ENCODE peak calls at places on chromosomes 1 and 21, in nine cellular contexts. One of them, this sample, is unnamed.

GRCh38 chr1:222247081-222247480 is 300.8 kb downstream of the HHIPL2 start:
- DNase-seq in ovary: no peak
- DNase-seq in foreskin fibroblast: no peak
- DNase-seq in CD4-positive, alpha-beta T cell: no peak
- DNase-seq in AG10803: no peak
- DNase-seq in HFF-Myc: no peak
- DNase-seq in heart left ventricle: no peak
- DNase-seq in astrocyte: no peak
- DNase-seq in upper lobe of right lung: no peak
- DNase-seq in this sample: no peak

GRCh38 chr21:45406801-45407628 is 2.0 kb downstream of the COL18A1 start:
- DNase-seq in foreskin fibroblast: no peak
- DNase-seq in AG10803: no peak
- DNase-seq in HFF-Myc: no peak
- DNase-seq in upper lobe of right lung: no peak
- DNase-seq in heart left ventricle: no peak
- DNase-seq in astrocyte: no peak
- DNase-seq in CD4-positive, alpha-beta T cell: no peak
- DNase-seq in ovary: peak
- DNase-seq in this sample: peak

GRCh38 chr1:1894354-1895049 is 3.6 kb upstream of the GNB1 start:
- DNase-seq in CD4-positive, alpha-beta T cell: no peak
- DNase-seq in astrocyte: no peak
- DNase-seq in HFF-Myc: no peak
- DNase-seq in upper lobe of right lung: peak
- DNase-seq in ovary: peak
- DNase-seq in AG10803: no peak
- DNase-seq in heart left ventricle: peak
- DNase-seq in foreskin fibroblast: no peak
- DNase-seq in this sample: peak

GRCh38 chr1:182107218-182107617 is 45.7 kb upstream of the ZNF648 start:
- DNase-seq in heart left ventricle: no peak
- DNase-seq in ovary: no peak
- DNase-seq in AG10803: no peak
- DNase-seq in CD4-positive, alpha-beta T cell: no peak
- DNase-seq in astrocyte: no peak
- DNase-seq in upper lobe of right lung: no peak
- DNase-seq in HFF-Myc: no peak
- DNase-seq in foreskin fibroblast: no peak
- DNase-seq in this sample: no peak

GRCh38 chr1:161420763-161421455 is 53.2 kb upstream of the CFAP126 start:
- DNase-seq in upper lobe of right lung: no peak
- DNase-seq in AG10803: no peak
- DNase-seq in astrocyte: no peak
- DNase-seq in heart left ventricle: no peak
- DNase-seq in HFF-Myc: no peak
- DNase-seq in CD4-positive, alpha-beta T cell: no peak
- DNase-seq in foreskin fibroblast: no peak
- DNase-seq in ovary: no peak
- DNase-seq in this sample: no peak

GRCh38 chr1:183038333-183038876 is 15.2 kb downstream of the LAMC1 start:
- DNase-seq in foreskin fibroblast: no peak
- DNase-seq in ovary: no peak
- DNase-seq in CD4-positive, alpha-beta T cell: no peak
- DNase-seq in AG10803: no peak
- DNase-seq in astrocyte: no peak
- DNase-seq in HFF-Myc: no peak
- DNase-seq in heart left ventricle: no peak
- DNase-seq in upper lobe of right lung: no peak
- DNase-seq in this sample: no peak

GRCh38 chr1:62391369-62391971 is 45.4 kb upstream of the USP1 start:
- DNase-seq in foreskin fibroblast: no peak
- DNase-seq in heart left ventricle: no peak
- DNase-seq in CD4-positive, alpha-beta T cell: no peak
- DNase-seq in AG10803: no peak
- DNase-seq in ovary: no peak
- DNase-seq in HFF-Myc: no peak
- DNase-seq in upper lobe of right lung: no peak
- DNase-seq in astrocyte: no peak
- DNase-seq in this sample: no peak

GRCh38 chr1:155989992-155990325 is 11.6 kb upstream of the ARHGEF2 start:
- DNase-seq in astrocyte: no peak
- DNase-seq in CD4-positive, alpha-beta T cell: no peak
- DNase-seq in HFF-Myc: no peak
- DNase-seq in AG10803: no peak
- DNase-seq in upper lobe of right lung: no peak
- DNase-seq in foreskin fibroblast: no peak
- DNase-seq in heart left ventricle: no peak
- DNase-seq in ovary: no peak
- DNase-seq in this sample: no peak

GRCh38 chr1:107972367-107972766 is 7.4 kb upstream of the VAV3 start:
- DNase-seq in ovary: no peak
- DNase-seq in HFF-Myc: no peak
- DNase-seq in upper lobe of right lung: no peak
- DNase-seq in heart left ventricle: no peak
- DNase-seq in foreskin fibroblast: no peak
- DNase-seq in CD4-positive, alpha-beta T cell: no peak
- DNase-seq in AG10803: no peak
- DNase-seq in astrocyte: no peak
- DNase-seq in this sample: no peak

GRCh38 chr1:5009376-5010065 is 355.1 kb downstream of the AJAP1 start:
- DNase-seq in CD4-positive, alpha-beta T cell: no peak
- DNase-seq in astrocyte: no peak
- DNase-seq in heart left ventricle: no peak
- DNase-seq in upper lobe of right lung: no peak
- DNase-seq in HFF-Myc: no peak
- DNase-seq in AG10803: no peak
- DNase-seq in ovary: no peak
- DNase-seq in foreskin fibroblast: no peak
- DNase-seq in this sample: no peak

GRCh38 chr1:2861143-2861987 is 59.9 kb upstream of the TTC34 start:
- DNase-seq in foreskin fibroblast: no peak
- DNase-seq in HFF-Myc: no peak
- DNase-seq in heart left ventricle: no peak
- DNase-seq in upper lobe of right lung: no peak
- DNase-seq in AG10803: no peak
- DNase-seq in astrocyte: no peak
- DNase-seq in CD4-positive, alpha-beta T cell: no peak
- DNase-seq in ovary: no peak
- DNase-seq in this sample: no peak

GRCh38 chr21:24369751-24370150 is 1237.5 kb downstream of the MRPL39 start:
- DNase-seq in foreskin fibroblast: no peak
- DNase-seq in upper lobe of right lung: no peak
- DNase-seq in heart left ventricle: no peak
- DNase-seq in CD4-positive, alpha-beta T cell: no peak
- DNase-seq in astrocyte: no peak
- DNase-seq in HFF-Myc: no peak
- DNase-seq in ovary: no peak
- DNase-seq in AG10803: no peak
- DNase-seq in this sample: no peak

GRCh38 chr1:111436726-111437125 is 9.2 kb upstream of the OVGP1 start:
- DNase-seq in HFF-Myc: peak
- DNase-seq in ovary: no peak
- DNase-seq in CD4-positive, alpha-beta T cell: no peak
- DNase-seq in astrocyte: peak
- DNase-seq in heart left ventricle: no peak
- DNase-seq in upper lobe of right lung: no peak
- DNase-seq in AG10803: peak
- DNase-seq in foreskin fibroblast: no peak
- DNase-seq in this sample: no peak

GRCh38 chr21:18549214-18549905 is 145.8 kb upstream of the TMPRSS15 start:
- DNase-seq in foreskin fibroblast: no peak
- DNase-seq in astrocyte: peak
- DNase-seq in upper lobe of right lung: no peak
- DNase-seq in ovary: no peak
- DNase-seq in CD4-positive, alpha-beta T cell: no peak
- DNase-seq in AG10803: no peak
- DNase-seq in HFF-Myc: no peak
- DNase-seq in heart left ventricle: no peak
- DNase-seq in this sample: no peak

GRCh38 chr1:160375788-160376524 is 9.1 kb downstream of the NHLH1 start:
- DNase-seq in astrocyte: peak
- DNase-seq in heart left ventricle: no peak
- DNase-seq in upper lobe of right lung: no peak
- DNase-seq in ovary: no peak
- DNase-seq in HFF-Myc: no peak
- DNase-seq in foreskin fibroblast: no peak
- DNase-seq in CD4-positive, alpha-beta T cell: no peak
- DNase-seq in AG10803: peak
- DNase-seq in this sample: no peak

GRCh38 chr1:37174876-37175275 is 140.6 kb upstream of the GRIK3 start:
- DNase-seq in CD4-positive, alpha-beta T cell: no peak
- DNase-seq in astrocyte: no peak
- DNase-seq in heart left ventricle: no peak
- DNase-seq in upper lobe of right lung: no peak
- DNase-seq in foreskin fibroblast: no peak
- DNase-seq in ovary: no peak
- DNase-seq in AG10803: no peak
- DNase-seq in HFF-Myc: no peak
- DNase-seq in this sample: no peak
- TF ChIP-seq CTCF in CD4-positive, alpha-beta T cell: no peak
- TF ChIP-seq CTCF in astrocyte: no peak
- TF ChIP-seq CTCF in heart left ventricle: no peak
- TF ChIP-seq CTCF in upper lobe of right lung: no peak
- TF ChIP-seq CTCF in foreskin fibroblast: no peak
- TF ChIP-seq CTCF in ovary: no peak
- TF ChIP-seq CTCF in AG10803: no peak
- TF ChIP-seq CTCF in HFF-Myc: no peak
- TF ChIP-seq CTCF in this sample: no peak

GRCh38 chr1:166875734-166876539 is at the start of gene TADA1:
- DNase-seq in HFF-Myc: peak
- DNase-seq in upper lobe of right lung: peak
- DNase-seq in astrocyte: peak
- DNase-seq in foreskin fibroblast: peak
- DNase-seq in CD4-positive, alpha-beta T cell: peak
- DNase-seq in heart left ventricle: peak
- DNase-seq in ovary: peak
- DNase-seq in AG10803: peak
- DNase-seq in this sample: peak
- TF ChIP-seq CTCF in HFF-Myc: no peak
- TF ChIP-seq CTCF in upper lobe of right lung: no peak
- TF ChIP-seq CTCF in astrocyte: no peak
- TF ChIP-seq CTCF in foreskin fibroblast: no peak
- TF ChIP-seq CTCF in CD4-positive, alpha-beta T cell: no peak
- TF ChIP-seq CTCF in heart left ventricle: no peak
- TF ChIP-seq CTCF in ovary: peak
- TF ChIP-seq CTCF in AG10803: no peak
- TF ChIP-seq CTCF in this sample: peak

GRCh38 chr1:47786301-47786700 is 210.9 kb downstream of the TRABD2B start:
- DNase-seq in ovary: no peak
- DNase-seq in astrocyte: no peak
- DNase-seq in CD4-positive, alpha-beta T cell: no peak
- DNase-seq in foreskin fibroblast: no peak
- DNase-seq in HFF-Myc: no peak
- DNase-seq in AG10803: no peak
- DNase-seq in upper lobe of right lung: no peak
- DNase-seq in heart left ventricle: no peak
- DNase-seq in this sample: no peak

GRCh38 chr1:47785118-47785517 is 212.1 kb downstream of the TRABD2B start:
- DNase-seq in AG10803: no peak
- DNase-seq in heart left ventricle: no peak
- DNase-seq in ovary: no peak
- DNase-seq in HFF-Myc: no peak
- DNase-seq in upper lobe of right lung: no peak
- DNase-seq in astrocyte: no peak
- DNase-seq in foreskin fibroblast: no peak
- DNase-seq in CD4-positive, alpha-beta T cell: no peak
- DNase-seq in this sample: no peak

GRCh38 chr1:47787560-47787959 is 209.6 kb downstream of the TRABD2B start:
- DNase-seq in CD4-positive, alpha-beta T cell: no peak
- DNase-seq in heart left ventricle: no peak
- DNase-seq in HFF-Myc: no peak
- DNase-seq in ovary: no peak
- DNase-seq in AG10803: no peak
- DNase-seq in foreskin fibroblast: no peak
- DNase-seq in astrocyte: no peak
- DNase-seq in upper lobe of right lung: no peak
- DNase-seq in this sample: no peak

GRCh38 chr1:47784294-47784650 is 212.9 kb downstream of the TRABD2B start:
- DNase-seq in AG10803: no peak
- DNase-seq in ovary: no peak
- DNase-seq in heart left ventricle: no peak
- DNase-seq in foreskin fibroblast: no peak
- DNase-seq in CD4-positive, alpha-beta T cell: no peak
- DNase-seq in upper lobe of right lung: no peak
- DNase-seq in HFF-Myc: no peak
- DNase-seq in astrocyte: no peak
- DNase-seq in this sample: no peak

DNA sequence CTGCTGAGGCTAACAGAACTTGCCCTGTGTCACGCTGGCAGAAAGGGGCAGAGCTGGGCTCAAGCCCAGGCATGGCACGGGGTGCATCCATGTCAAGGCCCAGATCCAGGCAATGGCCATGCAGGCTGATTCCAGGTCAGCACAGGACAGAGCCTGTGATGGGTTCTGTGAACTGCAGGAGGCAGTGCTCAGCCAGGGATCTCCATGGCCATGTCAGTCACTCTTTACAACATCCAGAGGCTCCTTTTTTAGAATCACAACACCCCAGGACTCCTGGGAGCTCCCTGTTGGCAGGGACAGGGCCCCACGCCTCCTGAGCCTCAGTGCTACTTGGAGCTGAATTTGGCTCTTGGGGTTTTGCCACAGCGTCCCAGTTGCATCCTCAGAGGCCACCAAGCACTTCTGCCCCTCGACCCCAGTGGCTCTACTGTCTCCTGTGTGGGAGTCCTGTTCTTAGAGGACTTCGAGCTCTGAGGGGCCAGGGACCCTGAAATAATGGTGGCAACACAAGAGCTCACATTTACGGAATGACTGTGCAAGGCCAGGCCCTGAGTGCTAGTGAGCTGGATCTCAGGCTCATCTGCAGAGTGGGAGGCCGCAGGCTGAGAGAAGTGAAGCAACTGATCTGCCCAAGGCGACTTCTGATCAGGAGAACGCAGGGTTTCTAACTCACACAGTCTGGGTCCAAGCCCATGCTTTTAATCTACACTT is 211.5 kb downstream of the TRABD2B start:
- DNase-seq in heart left ventricle: peak
- DNase-seq in foreskin fibroblast: no peak
- DNase-seq in astrocyte: no peak
- DNase-seq in CD4-positive, alpha-beta T cell: no peak
- DNase-seq in HFF-Myc: no peak
- DNase-seq in AG10803: no peak
- DNase-seq in upper lobe of right lung: no peak
- DNase-seq in ovary: no peak
- DNase-seq in this sample: peak
- TF ChIP-seq CTCF in heart left ventricle: peak
- TF ChIP-seq CTCF in foreskin fibroblast: no peak
- TF ChIP-seq CTCF in astrocyte: no peak
- TF ChIP-seq CTCF in CD4-positive, alpha-beta T cell: no peak
- TF ChIP-seq CTCF in HFF-Myc: peak
- TF ChIP-seq CTCF in AG10803: peak
- TF ChIP-seq CTCF in upper lobe of right lung: peak
- TF ChIP-seq CTCF in ovary: no peak
- TF ChIP-seq CTCF in this sample: peak

DNA sequence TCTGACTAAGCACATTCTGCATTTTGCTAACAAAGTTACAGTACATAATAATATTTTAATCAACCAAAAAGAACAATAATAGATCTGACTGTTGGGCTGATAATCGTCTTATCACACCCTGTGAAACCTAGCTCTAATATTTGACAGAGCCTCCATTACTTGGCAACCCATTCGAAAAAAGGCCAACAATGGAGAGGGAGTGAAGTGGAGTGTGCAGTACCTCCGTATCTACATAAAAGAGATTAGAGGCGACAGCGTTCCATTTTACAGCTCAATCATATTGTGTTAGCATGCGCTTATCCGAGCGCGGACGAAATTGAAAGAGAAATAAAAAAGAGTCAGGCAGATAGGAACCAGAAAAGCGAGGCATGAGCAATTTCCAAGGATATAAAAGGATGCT is 137.3 kb upstream of the USH2A start:
- DNase-seq in astrocyte: no peak
- DNase-seq in CD4-positive, alpha-beta T cell: no peak
- DNase-seq in HFF-Myc: no peak
- DNase-seq in upper lobe of right lung: no peak
- DNase-seq in AG10803: no peak
- DNase-seq in heart left ventricle: no peak
- DNase-seq in foreskin fibroblast: no peak
- DNase-seq in ovary: no peak
- DNase-seq in this sample: no peak
- TF ChIP-seq CTCF in astrocyte: no peak
- TF ChIP-seq CTCF in CD4-positive, alpha-beta T cell: no peak
- TF ChIP-seq CTCF in HFF-Myc: no peak
- TF ChIP-seq CTCF in upper lobe of right lung: no peak
- TF ChIP-seq CTCF in AG10803: no peak
- TF ChIP-seq CTCF in heart left ventricle: no peak
- TF ChIP-seq CTCF in foreskin fibroblast: no peak
- TF ChIP-seq CTCF in ovary: no peak
- TF ChIP-seq CTCF in this sample: no peak

This sample was measured in heart right ventricle.